ENCODE peak calls at places on chromosomes 4 and X, in six cellular contexts. L is pancreas, I is stomach, Q is esophagus muscularis mucosa, Y is gastrocnemius medialis, N is transverse colon. C is an unnamed sample.

GRCh38 chrX:9252182-9252581 is 212.7 kb upstream of the TBL1X start:
- DNase-seq in L (no peak), I (no peak), Y (no peak), N (no peak), Q (no peak), C (no peak)

GRCh38 chrX:34371740-34372139 is 239.6 kb upstream of the FAM47A start:
- DNase-seq in Y (no peak), N (no peak), Q (no peak), L (no peak), I (no peak), C (no peak)

GRCh38 chrX:50707376-50707775 is 106.6 kb downstream of the SHROOM4 start:
- DNase-seq in N (peak), L (no peak), Y (no peak), Q (no peak), I (no peak), C (no peak)

GRCh38 chr4:7808752-7809151 is 130.9 kb downstream of the AFAP1 start:
- DNase-seq in N (no peak), L (no peak), Q (no peak), Y (no peak), I (no peak), C (peak)

GRCh38 chr4:18077808-18078207 is 56.3 kb upstream of the LCORL start:
- DNase-seq in N (no peak), I (no peak), Q (no peak), Y (no peak), L (no peak), C (no peak)

GRCh38 chr4:54226399-54227260 is 2.5 kb upstream of the PDGFRA start:
- DNase-seq in L (no peak), Q (no peak), N (peak), I (no peak), Y (peak), C (peak)

GRCh38 chrX:76253432-76253831 is 80.6 kb downstream of the PBDC1 start:
- DNase-seq in I (peak), L (no peak), Y (no peak), Q (no peak), N (peak), C (no peak)

GRCh38 chrX:139828037-139828436 is 104.8 kb downstream of the ATP11C start:
- DNase-seq in L (no peak), Q (no peak), I (no peak), Y (no peak), N (no peak), C (no peak)

GRCh38 chrX:52271212-52271611 is 86.5 kb downstream of the MAGED4 start:
- DNase-seq in N (no peak), L (no peak), Y (no peak), I (no peak), Q (no peak), C (no peak)

GRCh38 chr4:52966172-52966571 is 104.1 kb downstream of the RASL11B start:
- DNase-seq in I (no peak), Y (no peak), N (no peak), Q (no peak), L (no peak), C (no peak)

GRCh38 chrX:10233173-10233572 is 76.4 kb downstream of the CLCN4 start:
- DNase-seq in L (no peak), Q (no peak), I (no peak), N (no peak), Y (no peak), C (no peak)

GRCh38 chr4:55012363-55013255 is 112.8 kb downstream of the KDR start:
- DNase-seq in Q (no peak), Y (no peak), L (no peak), I (no peak), N (no peak), C (no peak)

GRCh38 chrX:69968956-69969355 is 80.8 kb downstream of the AWAT2 start:
- DNase-seq in Y (no peak), N (no peak), Q (no peak), L (peak), I (no peak), C (no peak)

GRCh38 chrX:13266641-13267420 is 53.0 kb downstream of the ATXN3L start:
- DNase-seq in Y (no peak), L (no peak), I (no peak), N (no peak), Q (no peak), C (no peak)

GRCh38 chrX:136954930-136955329 is 74.4 kb upstream of the RBMX start:
- DNase-seq in I (no peak), N (no peak), Y (no peak), Q (no peak), L (no peak), C (no peak)

GRCh38 chr4:186829740-186830449 is 106.2 kb upstream of the FAT1 start:
- DNase-seq in N (no peak), Q (no peak), Y (no peak), L (no peak), I (no peak), C (no peak)

GRCh38 chr4:159105761-159106243 is 2.9 kb downstream of the RAPGEF2 start:
- DNase-seq in L (no peak), N (no peak), Q (peak), I (no peak), Y (no peak), C (no peak)

GRCh38 chr4:10371869-10372471 is 85.3 kb downstream of the ZNF518B start:
- DNase-seq in N (no peak), L (no peak), Y (no peak), I (no peak), Q (peak), C (no peak)

GRCh38 chrX:154428176-154429171 is at the start of gene ATP6AP1:
- DNase-seq in Q (peak), Y (peak), N (peak), I (peak), L (peak), C (peak)

GRCh38 chr4:22625301-22625700 is 67.4 kb upstream of the GBA3 start:
- DNase-seq in L (no peak), I (no peak), N (no peak), Q (no peak), Y (no peak), C (no peak)

GRCh38 chr4:138308421-138308820 is 66.3 kb upstream of the SLC7A11 start:
- DNase-seq in Y (no peak), Q (no peak), N (no peak), I (no peak), L (no peak), C (no peak)

GRCh38 chr4:126563389-126563788 is 1069.4 kb upstream of the INTU start:
- DNase-seq in N (no peak), I (no peak), Y (no peak), L (no peak), Q (no peak), C (no peak)

GRCh38 chr4:162939086-162939485 is 227.6 kb downstream of the NAF1 start:
- DNase-seq in I (no peak), Y (no peak), L (no peak), Q (no peak), N (no peak), C (no peak)

GRCh38 chr4:88900432-88900831 is 156.6 kb downstream of the FAM13A start:
- DNase-seq in I (no peak), Q (no peak), L (no peak), Y (no peak), N (no peak), C (no peak)

GRCh38 chr4:61443813-61444510 is 243.8 kb downstream of the ADGRL3 start:
- DNase-seq in L (no peak), Y (no peak), I (no peak), Q (no peak), N (no peak), C (no peak)

GRCh38 chr4:143352052-143352451 is 15.4 kb downstream of the GAB1 start:
- DNase-seq in N (peak), I (no peak), Y (no peak), Q (no peak), L (no peak), C (no peak)

GRCh38 chr4:18813771-18814170 is 792.2 kb upstream of the LCORL start:
- DNase-seq in L (no peak), Y (no peak), I (no peak), N (no peak), Q (no peak), C (no peak)

GRCh38 chr4:103786014-103786413 is 66.2 kb upstream of the TACR3 start:
- DNase-seq in Y (no peak), I (no peak), Q (no peak), N (no peak), L (no peak), C (no peak)

GRCh38 chr4:26503844-26504243 is 13.6 kb upstream of the CCKAR start:
- DNase-seq in N (no peak), L (no peak), Y (no peak), I (no peak), Q (no peak), C (no peak)

GRCh38 chrX:49072712-49073095 is 1.1 kb downstream of the PRAF2 start:
- DNase-seq in N (no peak), L (no peak), I (no peak), Y (no peak), Q (no peak), C (no peak)
- H3K27ac ChIP-seq in N (peak), L (no peak), I (peak), Y (no peak), Q (peak), C (no peak)

GRCh38 chrX:122219735-122220134 is 964.3 kb upstream of the GRIA3 start:
- DNase-seq in N (no peak), Q (no peak), I (no peak), Y (no peak), L (no peak), C (no peak)
- H3K27ac ChIP-seq in N (no peak), Q (no peak), I (no peak), Y (no peak), L (no peak), C (no peak)

GRCh38 chrX:67587946-67588624 is 44.3 kb downstream of the AR start:
- DNase-seq in I (no peak), L (no peak), Q (no peak), Y (peak), N (no peak), C (no peak)
- H3K27ac ChIP-seq in I (no peak), L (no peak), Q (no peak), Y (no peak), N (no peak), C (peak)

DNA sequence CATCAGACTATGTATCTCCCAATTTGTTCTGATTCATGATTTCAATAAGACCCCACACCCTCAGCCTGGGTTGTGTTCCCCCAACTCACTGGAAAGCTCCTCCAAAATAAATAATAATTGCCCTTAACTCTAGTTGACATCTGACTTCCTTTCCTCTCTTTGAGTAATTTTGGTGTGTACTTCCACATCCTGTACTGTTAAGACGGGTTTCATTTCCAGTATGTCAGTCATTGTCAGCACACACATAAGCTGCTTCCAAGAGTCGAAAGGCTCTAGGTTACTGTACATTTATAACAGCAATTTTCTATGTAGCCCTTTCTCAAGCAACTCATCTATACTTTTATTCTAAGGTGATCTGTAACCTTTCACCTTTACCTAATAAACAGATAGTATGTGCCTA is 52.1 kb upstream of the C1QTNF7 start:
- DNase-seq in Y (no peak), I (no peak), Q (no peak), L (no peak), N (no peak), C (no peak)
- H3K27ac ChIP-seq in Y (no peak), I (no peak), Q (peak), L (no peak), N (peak), C (no peak)

GRCh38 chr4:915041-915474 is 17.1 kb downstream of the GAK start:
- DNase-seq in L (no peak), Q (no peak), Y (no peak), N (peak), I (no peak), C (peak)
- H3K27ac ChIP-seq in L (no peak), Q (no peak), Y (no peak), N (no peak), I (no peak), C (no peak)

DNA sequence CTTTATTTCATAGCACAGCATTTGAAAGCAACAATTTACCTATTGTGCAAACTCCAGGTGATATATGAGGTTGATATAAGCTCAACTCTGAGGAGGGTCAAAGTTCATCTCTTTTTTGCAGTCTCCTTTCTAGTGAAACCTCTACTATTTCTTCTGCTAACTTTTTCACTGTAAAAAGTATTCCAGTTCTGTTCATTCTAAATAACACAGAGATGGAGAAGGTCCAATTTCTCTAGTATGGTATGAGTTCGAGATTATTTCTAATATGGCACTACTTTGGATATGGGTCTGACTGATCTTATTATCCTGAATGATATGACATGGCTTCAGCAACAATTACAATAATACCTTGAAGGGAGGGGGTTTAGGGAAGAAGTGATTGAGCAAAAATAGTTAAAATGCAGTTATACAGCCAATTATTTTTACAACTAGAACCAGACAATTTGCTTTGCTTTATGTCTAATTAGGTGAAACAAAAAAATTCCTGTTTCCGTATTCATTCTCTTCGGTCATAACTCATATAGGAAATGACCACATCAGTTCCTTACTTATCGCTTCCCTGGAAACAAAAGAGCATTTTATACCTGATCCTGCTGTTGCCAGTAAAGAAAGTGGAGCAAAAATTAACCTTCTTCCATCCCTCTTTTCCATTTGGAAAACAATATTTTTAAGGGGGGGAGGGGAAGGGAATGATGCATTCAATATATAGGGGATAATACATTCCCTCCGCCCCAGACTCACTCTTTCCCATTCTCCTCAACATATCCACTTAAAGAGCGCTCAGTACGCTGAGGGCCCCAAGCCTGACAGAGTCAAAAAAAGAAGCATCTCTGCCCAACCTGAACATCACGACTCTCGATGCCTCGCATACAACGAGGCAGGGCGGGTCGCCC is 1.0 kb downstream of the TBC1D9 start:
- DNase-seq in Q (no peak), L (no peak), I (no peak), N (no peak), Y (no peak), C (no peak)
- H3K27ac ChIP-seq in Q (peak), L (peak), I (peak), N (peak), Y (peak), C (peak)

GRCh38 chr4:48339642-48340041 is 1.7 kb upstream of the SLAIN2 start:
- DNase-seq in Q (no peak), I (no peak), L (no peak), Y (no peak), N (no peak), C (no peak)
- H3K27ac ChIP-seq in Q (peak), I (no peak), L (no peak), Y (peak), N (peak), C (peak)

C was measured in suprapubic skin.